ENCODE peak calls at places on chromosomes 1 and 21, in four cellular contexts. One of them, this sample, is unnamed.

GRCh38 chr21:34640858-34641257 is 25.9 kb upstream of the RCAN1 start:
- DNase-seq in left ventricle myocardium inferior: no peak
- DNase-seq in A549: peak; percentile 1
- DNase-seq in fibroblast of lung: peak; percentile 93
- DNase-seq in this sample: no peak

GRCh38 chr21:46128106-46128982 is 27.0 kb downstream of the FTCD start:
- DNase-seq in left ventricle myocardium inferior: peak; percentile 78
- DNase-seq in A549: no peak
- DNase-seq in fibroblast of lung: no peak
- DNase-seq in this sample: peak; percentile 17

GRCh38 chr1:40338745-40339419 is 21.8 kb upstream of the COL9A2 start:
- DNase-seq in left ventricle myocardium inferior: peak; percentile 77
- DNase-seq in A549: peak; percentile 80
- DNase-seq in fibroblast of lung: peak; percentile 61
- DNase-seq in this sample: peak; percentile 82

GRCh38 chr1:151891515-151891914 is 17.8 kb downstream of the THEM4 start:
- DNase-seq in left ventricle myocardium inferior: no peak
- DNase-seq in A549: no peak
- DNase-seq in fibroblast of lung: no peak
- DNase-seq in this sample: no peak

GRCh38 chr1:111958911-111959310 is 30.6 kb downstream of the KCND3 start:
- DNase-seq in left ventricle myocardium inferior: no peak
- DNase-seq in A549: no peak
- DNase-seq in fibroblast of lung: no peak
- DNase-seq in this sample: no peak

GRCh38 chr1:19397217-19397945 is 85.3 kb downstream of the SLC66A1 start:
- DNase-seq in left ventricle myocardium inferior: no peak
- DNase-seq in A549: no peak
- DNase-seq in fibroblast of lung: no peak
- DNase-seq in this sample: no peak

GRCh38 chr1:238772321-238772720 is 614.0 kb upstream of the CHRM3 start:
- DNase-seq in left ventricle myocardium inferior: no peak
- DNase-seq in A549: no peak
- DNase-seq in fibroblast of lung: peak; percentile 56
- DNase-seq in this sample: no peak

GRCh38 chr1:56106551-56107277 is 472.6 kb downstream of the PLPP3 start:
- DNase-seq in left ventricle myocardium inferior: no peak
- DNase-seq in A549: no peak
- DNase-seq in fibroblast of lung: no peak
- DNase-seq in this sample: no peak

GRCh38 chr21:29403291-29403690 is 104.6 kb downstream of the BACH1 start:
- DNase-seq in left ventricle myocardium inferior: no peak
- DNase-seq in A549: no peak
- DNase-seq in fibroblast of lung: no peak
- DNase-seq in this sample: no peak

GRCh38 chr1:33383974-33384767 is 46.7 kb downstream of the PHC2 start:
- DNase-seq in left ventricle myocardium inferior: no peak
- DNase-seq in A549: no peak
- DNase-seq in fibroblast of lung: peak; percentile 91
- DNase-seq in this sample: no peak

GRCh38 chr1:200535605-200536004 is 84.9 kb downstream of the KIF14 start:
- DNase-seq in left ventricle myocardium inferior: no peak
- DNase-seq in A549: peak; percentile 64
- DNase-seq in fibroblast of lung: peak; percentile 30
- DNase-seq in this sample: no peak

GRCh38 chr1:172360511-172360910 is 60.0 kb upstream of the C1orf105 start:
- DNase-seq in left ventricle myocardium inferior: no peak
- DNase-seq in A549: peak; percentile 50
- DNase-seq in fibroblast of lung: peak; percentile 68
- DNase-seq in this sample: no peak

GRCh38 chr1:37338658-37339057 is 135.7 kb upstream of the ZC3H12A start:
- DNase-seq in left ventricle myocardium inferior: no peak
- DNase-seq in A549: no peak
- DNase-seq in fibroblast of lung: no peak
- DNase-seq in this sample: no peak

GRCh38 chr1:15043934-15044333 is 109.6 kb upstream of the TMEM51 start:
- DNase-seq in left ventricle myocardium inferior: no peak
- DNase-seq in A549: no peak
- DNase-seq in fibroblast of lung: no peak
- DNase-seq in this sample: no peak

GRCh38 chr1:31297273-31298247 is 728 bp downstream of the ZCCHC17 start:
- DNase-seq in left ventricle myocardium inferior: no peak
- DNase-seq in A549: no peak
- DNase-seq in fibroblast of lung: peak; percentile 15
- DNase-seq in this sample: no peak

GRCh38 chr1:241998412-241998921 is 431 bp downstream of the MAP1LC3C start:
- DNase-seq in left ventricle myocardium inferior: peak; percentile 74
- DNase-seq in A549: peak; percentile 89
- DNase-seq in fibroblast of lung: peak; percentile 88
- DNase-seq in this sample: peak; percentile 66

GRCh38 chr1:217453816-217454215 is 177.1 kb downstream of the GPATCH2 start:
- DNase-seq in left ventricle myocardium inferior: peak; percentile 43
- DNase-seq in A549: no peak
- DNase-seq in fibroblast of lung: no peak
- DNase-seq in this sample: no peak

GRCh38 chr1:59871746-59872145 is 54.8 kb downstream of the CYP2J2 start:
- DNase-seq in left ventricle myocardium inferior: no peak
- DNase-seq in A549: no peak
- DNase-seq in fibroblast of lung: no peak
- DNase-seq in this sample: no peak

GRCh38 chr1:202376247-202376646 is 27.7 kb downstream of the PPP1R12B start:
- DNase-seq in left ventricle myocardium inferior: no peak
- DNase-seq in A549: peak; percentile 22
- DNase-seq in fibroblast of lung: no peak
- DNase-seq in this sample: no peak

GRCh38 chr1:11692899-11693590 is 1.5 kb downstream of the DRAXIN start:
- DNase-seq in left ventricle myocardium inferior: no peak
- DNase-seq in A549: no peak
- DNase-seq in fibroblast of lung: peak; percentile 87
- DNase-seq in this sample: no peak

GRCh38 chr1:214946615-214947014 is 135.9 kb upstream of the KCNK2 start:
- DNase-seq in left ventricle myocardium inferior: no peak
- DNase-seq in A549: no peak
- DNase-seq in fibroblast of lung: no peak
- DNase-seq in this sample: no peak

GRCh38 chr1:212152308-212152693 is 116.8 kb downstream of the DTL start:
- DNase-seq in left ventricle myocardium inferior: no peak
- DNase-seq in A549: no peak
- DNase-seq in fibroblast of lung: no peak
- DNase-seq in this sample: no peak

GRCh38 chr1:63810936-63811335 is 37.1 kb downstream of the ROR1 start:
- DNase-seq in left ventricle myocardium inferior: no peak
- DNase-seq in A549: no peak
- DNase-seq in fibroblast of lung: no peak
- DNase-seq in this sample: no peak

GRCh38 chr1:41347276-41347675 is 14.0 kb upstream of the FOXO6 start:
- DNase-seq in left ventricle myocardium inferior: no peak
- DNase-seq in A549: no peak
- DNase-seq in fibroblast of lung: no peak
- DNase-seq in this sample: no peak

GRCh38 chr1:26772687-26773086 is 15.1 kb upstream of the PIGV start:
- DNase-seq in left ventricle myocardium inferior: no peak
- DNase-seq in A549: peak; percentile 47
- DNase-seq in fibroblast of lung: peak; percentile 100
- DNase-seq in this sample: no peak

GRCh38 chr1:41498391-41498790 is 13.9 kb upstream of the EDN2 start:
- DNase-seq in left ventricle myocardium inferior: no peak
- DNase-seq in A549: no peak
- DNase-seq in fibroblast of lung: peak; percentile 46
- DNase-seq in this sample: no peak

GRCh38 chr1:1424623-1425229 is 3.6 kb upstream of the ANKRD65 start:
- DNase-seq in left ventricle myocardium inferior: no peak
- DNase-seq in A549: peak; percentile 0
- DNase-seq in fibroblast of lung: no peak
- DNase-seq in this sample: no peak

GRCh38 chr1:211750599-211750998 is 75.2 kb upstream of the NEK2 start:
- DNase-seq in left ventricle myocardium inferior: no peak
- DNase-seq in A549: no peak
- DNase-seq in fibroblast of lung: no peak
- DNase-seq in this sample: no peak

GRCh38 chr1:27724961-27725373 is 794 bp upstream of the FAM76A start:
- DNase-seq in left ventricle myocardium inferior: peak; percentile 18
- DNase-seq in A549: no peak
- DNase-seq in fibroblast of lung: peak; percentile 13
- DNase-seq in this sample: peak; percentile 22

GRCh38 chr1:201594575-201595245 is 55.8 kb downstream of the NAV1 start:
- DNase-seq in left ventricle myocardium inferior: no peak
- DNase-seq in A549: no peak
- DNase-seq in fibroblast of lung: no peak
- DNase-seq in this sample: no peak

GRCh38 chr1:195965475-195965874 is 642.8 kb downstream of the KCNT2 start:
- DNase-seq in left ventricle myocardium inferior: no peak
- DNase-seq in A549: no peak
- DNase-seq in fibroblast of lung: no peak
- DNase-seq in this sample: no peak

GRCh38 chr1:171590022-171590421 is 32.0 kb upstream of the MYOCOS start:
- DNase-seq in left ventricle myocardium inferior: no peak
- DNase-seq in A549: no peak
- DNase-seq in fibroblast of lung: peak; percentile 69
- DNase-seq in this sample: no peak

GRCh38 chr1:235253219-235253640 is 74.7 kb downstream of the ARID4B start:
- DNase-seq in left ventricle myocardium inferior: peak; percentile 26
- DNase-seq in A549: peak; percentile 73
- DNase-seq in fibroblast of lung: peak; percentile 52
- DNase-seq in this sample: peak; percentile 36

GRCh38 chr1:177701654-177702353 is 268.1 kb downstream of the SEC16B start:
- DNase-seq in left ventricle myocardium inferior: no peak
- DNase-seq in A549: no peak
- DNase-seq in fibroblast of lung: no peak
- DNase-seq in this sample: no peak

GRCh38 chr1:177705839-177706238 is 264.0 kb downstream of the SEC16B start:
- DNase-seq in left ventricle myocardium inferior: no peak
- DNase-seq in A549: no peak
- DNase-seq in fibroblast of lung: no peak
- DNase-seq in this sample: no peak

GRCh38 chr1:177703888-177704446 is 265.9 kb downstream of the SEC16B start:
- DNase-seq in left ventricle myocardium inferior: no peak
- DNase-seq in A549: no peak
- DNase-seq in fibroblast of lung: no peak
- DNase-seq in this sample: no peak

DNA sequence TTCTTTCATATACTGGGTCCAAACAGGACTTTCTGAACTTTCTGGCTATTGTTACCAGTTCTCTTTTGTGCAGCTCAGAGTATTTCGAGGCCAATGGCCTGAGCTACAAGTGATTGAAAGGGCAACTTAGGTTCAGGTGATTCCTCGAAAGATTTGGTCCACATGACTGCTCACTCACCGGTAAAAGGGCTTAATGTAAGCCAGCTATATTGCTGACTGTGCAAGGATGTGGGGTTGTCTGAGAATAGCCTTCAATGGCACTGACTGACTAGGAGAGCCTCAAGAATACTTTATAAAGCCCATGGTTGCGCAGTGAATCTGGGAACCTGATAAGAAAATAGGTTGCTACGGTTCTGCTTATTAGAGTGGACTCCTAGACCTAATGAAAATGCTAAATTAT is 269.0 kb downstream of the SEC16B start:
- DNase-seq in left ventricle myocardium inferior: no peak
- DNase-seq in A549: no peak
- DNase-seq in fibroblast of lung: no peak
- DNase-seq in this sample: no peak
- TF ChIP-seq CTCF in left ventricle myocardium inferior: no peak
- TF ChIP-seq CTCF in A549: no peak
- TF ChIP-seq CTCF in fibroblast of lung: no peak
- TF ChIP-seq CTCF in this sample: no peak

DNA sequence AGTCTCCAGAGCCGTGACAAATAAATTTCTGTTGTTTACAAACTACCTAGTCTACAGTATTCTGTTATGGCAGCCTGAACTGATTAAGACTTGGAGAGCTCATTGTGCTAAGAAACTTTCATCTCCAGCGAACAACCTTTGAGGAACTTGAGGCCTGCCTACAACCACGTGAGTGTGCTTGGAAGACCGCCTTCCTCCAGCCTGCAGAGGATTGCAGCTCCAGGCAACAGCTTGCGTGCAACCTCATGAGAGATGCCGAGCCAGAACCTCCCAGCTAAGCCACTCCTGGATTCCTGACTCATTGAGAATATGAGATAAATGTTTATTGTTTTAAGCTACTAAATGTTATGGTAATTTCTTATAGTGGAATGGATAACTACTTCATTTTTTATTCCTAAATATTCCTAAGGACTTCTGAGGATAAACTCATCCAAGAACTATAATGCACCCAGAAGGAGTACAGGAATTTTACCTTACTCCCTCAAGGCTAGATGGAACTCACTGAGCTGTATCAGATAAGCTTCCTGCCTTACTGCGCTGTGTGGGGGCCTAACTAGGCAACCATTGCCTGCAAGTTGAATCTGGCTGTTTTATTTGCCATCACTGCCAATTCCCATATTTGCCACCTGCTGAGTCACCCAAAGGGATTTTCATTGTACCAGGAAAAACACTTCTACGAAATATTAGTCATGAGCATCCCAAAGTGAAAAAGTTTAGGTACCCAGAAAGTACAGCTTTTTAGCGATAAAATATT is 17.6 kb downstream of the FAM177B start:
- DNase-seq in left ventricle myocardium inferior: peak; percentile 51
- DNase-seq in A549: peak; percentile 20
- DNase-seq in fibroblast of lung: peak; percentile 97
- DNase-seq in this sample: peak; percentile 53
- H3K4me3 ChIP-seq in left ventricle myocardium inferior: no peak overlapping the region
- H3K4me3 ChIP-seq in A549: no peak overlapping the region
- H3K4me3 ChIP-seq in fibroblast of lung: no peak overlapping the region
- H3K4me3 ChIP-seq in this sample: no peak overlapping the region

DNA sequence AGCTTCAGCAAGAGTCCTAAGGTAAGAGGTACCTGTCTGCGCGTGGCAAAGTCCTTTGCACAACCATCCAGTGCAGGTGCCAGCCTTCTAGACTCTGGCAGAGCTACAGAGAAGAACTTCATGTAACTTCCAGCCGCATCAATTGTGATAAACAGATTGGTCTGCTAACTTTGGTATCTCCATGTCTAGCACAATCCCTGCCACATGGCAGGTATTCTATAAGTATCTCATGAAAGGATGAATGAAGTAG is 29.8 kb downstream of the CD48 start:
- DNase-seq in left ventricle myocardium inferior: no peak
- DNase-seq in A549: no peak
- DNase-seq in fibroblast of lung: no peak
- DNase-seq in this sample: no peak
- H3K4me1 ChIP-seq in left ventricle myocardium inferior: no peaks in the 10 kb centered on the region
- H3K4me1 ChIP-seq in A549: no peaks in the 10 kb centered on the region
- H3K4me1 ChIP-seq in fibroblast of lung: no peaks in the 10 kb centered on the region
- H3K4me1 ChIP-seq in this sample: no peaks in the 10 kb centered on the region

DNA sequence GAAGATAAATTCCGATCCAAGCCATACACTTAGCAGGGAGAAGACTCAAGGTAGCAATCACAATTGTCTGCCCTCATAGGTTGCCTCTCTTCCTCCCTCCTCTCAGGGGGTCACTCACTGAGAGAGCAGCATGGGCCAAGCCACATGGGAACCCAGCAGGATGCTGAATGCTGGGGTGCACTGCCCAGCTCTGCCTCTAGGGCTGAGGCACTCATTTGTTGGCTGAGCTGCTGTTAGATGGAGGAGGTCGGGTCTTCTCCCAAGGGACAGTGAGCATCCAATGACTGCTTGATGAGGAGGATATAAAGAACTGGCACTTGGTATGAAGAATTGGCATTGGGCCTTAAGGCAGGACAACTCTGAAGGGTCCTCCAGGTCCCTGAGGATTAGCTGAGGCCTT is 418.8 kb downstream of the SIPA1L2 start:
- DNase-seq in left ventricle myocardium inferior: no peak
- DNase-seq in A549: peak; percentile 16
- DNase-seq in fibroblast of lung: no peak
- DNase-seq in this sample: no peak
- TF ChIP-seq CTCF in left ventricle myocardium inferior: peak; percentile 22
- TF ChIP-seq CTCF in A549: no peak
- TF ChIP-seq CTCF in fibroblast of lung: peak; percentile 43
- TF ChIP-seq CTCF in this sample: no peak

GRCh38 chr1:206471415-206471801 is 1.1 kb downstream of the IKBKE start:
- DNase-seq in left ventricle myocardium inferior: no peak
- DNase-seq in A549: no peak
- DNase-seq in fibroblast of lung: no peak
- DNase-seq in this sample: no peak
- H3K4me3 ChIP-seq in left ventricle myocardium inferior: peak overlapping the region; percentile 66
- H3K4me3 ChIP-seq in A549: peak overlapping the region; percentile 63
- H3K4me3 ChIP-seq in fibroblast of lung: no peak overlapping the region
- H3K4me3 ChIP-seq in this sample: no peak overlapping the region